ENCODE peak calls at places on chromosomes 13 and 19, in four cellular contexts. Q is SW 1271, H is NAMALWA, I is astrocyte of the spinal cord. B is an unnamed sample.

GRCh38 chr13:49627831-49628652 is at the start of gene ARL11:
- DNase-seq in Q (no peak), I (no peak), H (peak; percentile 92), B (peak; percentile 78)

GRCh38 chr13:98456423-98456845 is 120.5 kb downstream of the STK24 start:
- DNase-seq in H (no peak), Q (no peak), I (no peak), B (no peak)

GRCh38 chr19:17296278-17296677 is 6.9 kb downstream of the ABHD8 start:
- DNase-seq in I (peak; percentile 24), Q (peak; percentile 61), H (no peak), B (no peak)

GRCh38 chr19:4338441-4339350 is at the start of gene STAP2:
- DNase-seq in I (no peak), H (no peak), Q (no peak), B (peak; percentile 45)

GRCh38 chr13:113267642-113268405 is 29.2 kb upstream of the LAMP1 start:
- DNase-seq in Q (no peak), I (no peak), H (no peak), B (no peak)

GRCh38 chr13:77359171-77359570 is 32.3 kb upstream of the MYCBP2 start:
- DNase-seq in Q (no peak), I (no peak), H (no peak), B (no peak)

GRCh38 chr19:7619671-7620441 is 9.5 kb downstream of the XAB2 start:
- DNase-seq in I (no peak), Q (no peak), H (no peak), B (no peak)

GRCh38 chr19:49469828-49470614 is 4.0 kb upstream of the FLT3LG start:
- DNase-seq in H (peak; percentile 71), Q (no peak), I (no peak), B (no peak)

GRCh38 chr13:75550159-75550567 is 572 bp downstream of the UCHL3 start:
- DNase-seq in Q (peak; percentile 51), H (peak; percentile 74), I (peak; percentile 74), B (no peak)

GRCh38 chr19:1967087-1967608 is 26.2 kb downstream of the CSNK1G2 start:
- DNase-seq in I (no peak), H (no peak), Q (no peak), B (no peak)

GRCh38 chr19:10419200-10419645 is 1.1 kb upstream of the PDE4A start:
- DNase-seq in H (no peak), Q (no peak), I (no peak), B (no peak)

GRCh38 chr19:6803036-6803404 is 30.5 kb downstream of the VAV1 start:
- DNase-seq in H (peak; percentile 79), Q (no peak), I (no peak), B (no peak)

GRCh38 chr13:26989261-26990007 is 182.2 kb downstream of the USP12 start:
- DNase-seq in H (no peak), Q (no peak), I (no peak), B (no peak)

GRCh38 chr19:4970558-4971423 is 1.9 kb downstream of the KDM4B start:
- DNase-seq in H (peak; percentile 50), Q (peak; percentile 37), I (peak; percentile 29), B (peak; percentile 81)

B was measured in adrenal gland.